ENCODE peak calls at places on chromosomes 2 and 18, in four cellular contexts. P is H1, R is GM12878, N is SK-N-SH. V is an unnamed sample.
A peak's percentile ranks its signal among the peaks of the same experiment; 100 is the strongest.

GRCh38 chr18:23650963-23651927 is 11.5 kb downstream of the ANKRD29 start:
- DNase-seq in P (no peak), R (no peak), N (peak; percentile 55), V (no peak)

GRCh38 chr18:4360221-4360715 is 94.8 kb downstream of the DLGAP1 start:
- DNase-seq in R (no peak), N (no peak), P (no peak), V (no peak)

GRCh38 chr18:46343940-46344372 is 239.8 kb downstream of the HAUS1 start:
- DNase-seq in N (no peak), R (peak; percentile 40), P (peak; percentile 61), V (peak; percentile 8)

GRCh38 chr2:160465406-160465805 is 28.2 kb downstream of the RBMS1 start:
- DNase-seq in N (no peak), R (no peak), P (no peak), V (no peak)

GRCh38 chr2:67437132-67437531 is 40.0 kb downstream of the ETAA1 start:
- DNase-seq in P (no peak), N (no peak), R (no peak), V (no peak)

GRCh38 chr2:202642567-202642966 is 7.8 kb downstream of the FAM117B start:
- DNase-seq in R (no peak), P (no peak), N (no peak), V (no peak)

GRCh38 chr2:108594982-108595464 is 60.8 kb downstream of the LIMS1 start:
- DNase-seq in P (no peak), N (no peak), R (no peak), V (peak; percentile 65)

GRCh38 chr2:172242968-172243367 is 140.3 kb upstream of the DLX2 start:
- DNase-seq in P (no peak), N (no peak), R (no peak), V (no peak)

GRCh38 chr2:232304236-232304635 is 74.3 kb upstream of the ALPP start:
- DNase-seq in P (no peak), N (no peak), R (no peak), V (no peak)

GRCh38 chr2:232296766-232297525 is 81.6 kb upstream of the ALPP start:
- DNase-seq in R (no peak), P (no peak), N (no peak), V (no peak)

GRCh38 chr2:232299084-232299483 is 79.5 kb upstream of the ALPP start:
- DNase-seq in N (no peak), P (no peak), R (no peak), V (no peak)

GRCh38 chr2:232299927-232300674 is 78.5 kb upstream of the ALPP start:
- DNase-seq in N (no peak), P (no peak), R (no peak), V (no peak)

GRCh38 chr2:232300894-232301387 is 77.6 kb upstream of the ALPP start:
- DNase-seq in N (no peak), P (no peak), R (no peak), V (no peak)
- TF ChIP-seq NRF1 in N (no peak), P (no peak), R (no peak), V (no peak)

GRCh38 chr2:188293601-188294482 is 2.2 kb downstream of the GULP1 start:
- DNase-seq in N (peak; percentile 61), R (no peak), P (no peak), V (peak; percentile 29)
- TF ChIP-seq NRF1 in N (no peak), R (no peak), P (no peak), V (no peak)

GRCh38 chr2:128772671-128773070 is 454.0 kb upstream of the HS6ST1 start:
- DNase-seq in N (no peak), P (peak; percentile 26), R (no peak), V (no peak)

GRCh38 chr2:128774320-128775063 is 455.8 kb upstream of the HS6ST1 start:
- DNase-seq in N (no peak), R (no peak), P (peak; percentile 11), V (no peak)

GRCh38 chr2:128775064-128775347 is 456.3 kb upstream of the HS6ST1 start:
- DNase-seq in P (no peak), R (no peak), N (no peak), V (no peak)

GRCh38 chr2:128775401-128776285 is 457.0 kb upstream of the HS6ST1 start:
- DNase-seq in P (peak; percentile 27), N (no peak), R (no peak), V (no peak)

DNA sequence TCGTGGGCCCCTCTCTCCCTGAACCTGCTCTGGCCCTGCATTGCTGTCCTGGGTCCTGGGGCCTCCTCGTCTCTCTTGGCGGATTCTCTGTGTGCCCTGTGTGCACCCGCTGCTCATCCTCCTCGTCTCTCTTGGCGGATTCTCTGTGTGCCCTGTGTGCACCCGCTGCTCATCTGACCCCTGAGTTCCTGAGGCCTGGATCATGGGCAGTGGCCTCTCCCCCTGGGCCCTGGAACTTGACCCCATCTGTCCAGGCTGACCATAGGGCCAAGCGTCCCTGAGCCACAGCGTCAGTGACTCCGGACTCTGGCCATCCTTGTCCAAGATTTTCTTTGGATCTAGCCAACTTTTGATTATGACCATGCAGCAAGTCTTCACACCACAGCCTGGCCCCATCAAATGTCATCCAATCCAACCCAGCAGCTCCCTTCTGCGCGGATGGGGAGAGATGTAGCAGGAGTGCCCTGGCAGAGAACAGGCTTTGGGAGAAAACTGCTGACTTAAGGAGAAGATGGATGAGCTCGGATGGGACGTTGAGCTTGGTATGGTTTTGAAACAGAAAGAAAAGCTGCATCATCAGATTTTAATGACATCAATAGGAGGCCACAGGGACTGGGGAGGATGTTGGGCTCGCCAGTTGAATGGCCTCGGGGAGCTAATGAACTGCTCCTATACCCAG is 455.1 kb upstream of the HS6ST1 start:
- DNase-seq in R (no peak), N (no peak), P (peak; percentile 8), V (no peak)
- TF ChIP-seq NRF1 in R (no peak), N (no peak), P (no peak), V (no peak)

GRCh38 chr18:21914739-21915319 is 174.2 kb downstream of the MIB1 start:
- DNase-seq in R (no peak), N (peak; percentile 31), P (no peak), V (peak; percentile 46)
- TF ChIP-seq NRF1 in R (no peak), N (no peak), P (no peak), V (no peak)

DNA sequence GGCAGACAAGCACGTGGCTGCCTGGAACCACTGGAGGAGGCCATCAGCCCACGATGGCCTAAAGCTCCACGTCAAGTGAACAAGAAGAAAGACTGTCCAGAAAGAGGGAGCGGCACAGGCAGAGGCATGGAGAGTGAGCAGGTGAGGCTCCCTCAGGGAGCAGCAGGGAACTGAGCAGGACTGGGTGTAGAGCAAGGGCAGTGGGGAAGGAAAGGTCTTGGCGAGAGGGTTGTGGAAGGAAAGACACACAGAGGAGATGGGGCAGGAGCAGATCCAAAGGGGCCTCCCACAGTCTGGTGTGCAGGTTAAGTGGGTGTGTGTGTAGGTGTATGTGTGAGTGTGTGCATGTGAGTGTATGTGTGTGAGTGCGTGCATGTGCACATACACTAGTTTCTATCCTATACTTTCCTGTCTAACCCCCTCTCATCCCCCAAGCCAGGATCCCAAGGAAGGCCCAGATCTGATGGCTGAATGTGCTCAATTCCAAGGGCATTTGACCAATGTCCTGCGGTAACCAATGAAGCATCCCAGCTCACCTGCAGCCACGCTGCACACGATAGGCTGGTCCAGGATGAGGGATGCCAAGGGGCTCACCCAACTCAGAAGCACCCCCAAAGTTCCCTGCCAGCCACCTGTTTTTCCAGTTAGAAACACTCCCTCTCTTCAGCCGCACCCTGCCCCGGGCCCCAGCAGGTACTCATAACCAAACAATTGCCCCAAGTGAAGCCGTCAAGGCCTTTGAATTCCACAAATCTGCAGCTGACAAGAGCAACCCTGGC is 262.5 kb upstream of the RAB6C start:
- DNase-seq in P (peak; percentile 43), N (no peak), R (no peak), V (no peak)
- TF ChIP-seq NRF1 in P (no peak), N (no peak), R (no peak), V (no peak)

V was measured in K562.